ENCODE peak calls at places on chromosomes 5 and 9, in seven cellular contexts. B, F, S, P, Q, G and C are unnamed samples.

GRCh38 chr5:151448038-151448985 is 909 bp downstream of the SLC36A1 start:
- DNase-seq in F (peak; percentile 2), P (no peak), Q (no peak), B (peak; percentile 25), G (peak; percentile 8), S (no peak), C (no peak)

GRCh38 chr9:33042528-33042927 is 17.5 kb downstream of the DNAJA1 start:
- DNase-seq in F (peak; percentile 36), P (no peak), Q (no peak), B (no peak), S (no peak), G (no peak), C (no peak)

GRCh38 chr9:126861707-126862460 is 1.4 kb downstream of the ZBTB34 start:
- DNase-seq in S (no peak), G (no peak), Q (no peak), B (peak; percentile 51), P (no peak), F (peak; percentile 53), C (no peak)

GRCh38 chr9:95989304-95989703 is 113.8 kb downstream of the ERCC6L2 start:
- DNase-seq in Q (no peak), F (peak; percentile 46), S (no peak), P (no peak), G (no peak), B (no peak), C (no peak)

GRCh38 chr9:110192531-110193326 is 15.2 kb downstream of the C9orf152 start:
- DNase-seq in Q (no peak), F (peak; percentile 98), P (no peak), B (peak; percentile 45), G (no peak), S (no peak), C (no peak)

GRCh38 chr5:81838307-81838906 is 87.5 kb upstream of the SSBP2 start:
- DNase-seq in S (no peak), Q (no peak), B (peak; percentile 62), P (no peak), F (peak; percentile 56), G (peak; percentile 28), C (no peak)

GRCh38 chr5:146005264-146005663 is 68.9 kb downstream of the SH3RF2 start:
- DNase-seq in G (no peak), P (no peak), B (no peak), F (no peak), S (no peak), Q (no peak), C (no peak)

GRCh38 chr5:37738057-37738691 is 101.7 kb downstream of the GDNF start:
- DNase-seq in S (no peak), Q (peak; percentile 4), F (peak; percentile 97), P (peak; percentile 37), B (no peak), G (no peak), C (no peak)

GRCh38 chr5:105506692-105507277 is 1944.2 kb upstream of the NUDT12 start:
- DNase-seq in F (no peak), G (no peak), Q (no peak), P (no peak), S (no peak), B (peak; percentile 10), C (no peak)

GRCh38 chr9:36154213-36154952 is 14.8 kb upstream of the CCIN start:
- DNase-seq in Q (no peak), G (no peak), P (no peak), B (peak; percentile 69), F (peak; percentile 70), S (no peak), C (no peak)

GRCh38 chr5:72388652-72389051 is 68.5 kb downstream of the PTCD2 start:
- DNase-seq in S (no peak), F (no peak), P (no peak), G (no peak), B (no peak), Q (no peak), C (no peak)

GRCh38 chr9:33818167-33818831 is 1.3 kb downstream of the UBE2R2 start:
- DNase-seq in B (no peak), S (no peak), P (peak; percentile 18), Q (peak; percentile 27), F (peak; percentile 37), G (no peak), C (no peak)

GRCh38 chr9:113911850-113912249 is 35.7 kb downstream of the ZNF618 start:
- DNase-seq in G (no peak), P (no peak), Q (no peak), F (no peak), S (no peak), B (no peak), C (no peak)

GRCh38 chr9:119234636-119235035 is 134.6 kb downstream of the BRINP1 start:
- DNase-seq in Q (no peak), S (no peak), P (no peak), B (no peak), F (no peak), G (no peak), C (no peak)

GRCh38 chr5:73654861-73655318 is 28.9 kb downstream of the ARHGEF28 start:
- DNase-seq in B (no peak), F (no peak), Q (no peak), G (no peak), P (no peak), S (no peak), C (no peak)

GRCh38 chr5:42268630-42269029 is 154.6 kb upstream of the GHR start:
- DNase-seq in F (peak; percentile 64), Q (no peak), P (no peak), B (no peak), G (no peak), S (no peak), C (no peak)

GRCh38 chr9:135797507-135798302 is 95.7 kb downstream of the KCNT1 start:
- DNase-seq in S (no peak), Q (no peak), B (peak; percentile 14), G (no peak), P (peak; percentile 35), F (peak; percentile 37), C (peak; percentile 70)